ENCODE peak calls at places on chromosomes 13 and 19, in nine cellular contexts. P is astrocyte of the spinal cord, Y is HL-60, X is foreskin fibroblast, Z is BJ, L is choroid plexus epithelial cell, V is pancreas, H is MM.1S, M is PC-9. U is an unnamed sample.

GRCh38 chr19:47272448-47273312 is 2.0 kb upstream of the INAFM1 start:
- DNase-seq in M (no peak), L (peak), V (peak), Y (no peak), Z (no peak), P (no peak), X (no peak), H (no peak), U (no peak)

GRCh38 chr19:10554760-10555612 is 10.8 kb downstream of the KRI1 start:
- DNase-seq in M (no peak), Z (no peak), H (no peak), Y (no peak), V (no peak), L (no peak), P (no peak), X (no peak), U (no peak)

GRCh38 chr13:83162493-83162892 is 719.8 kb downstream of the SLITRK1 start:
- DNase-seq in V (no peak), X (no peak), H (peak), P (no peak), M (no peak), Y (no peak), L (peak), Z (no peak), U (no peak)

GRCh38 chr13:20425819-20426219 is 99.8 kb downstream of the CRYL1 start:
- DNase-seq in X (no peak), M (peak), Y (no peak), L (no peak), V (no peak), H (no peak), Z (no peak), P (no peak), U (peak)

GRCh38 chr19:38516802-38517201 is 83.3 kb downstream of the RYR1 start:
- DNase-seq in M (no peak), L (no peak), H (no peak), P (no peak), Y (no peak), X (no peak), V (no peak), Z (no peak), U (no peak)

GRCh38 chr13:102598061-102598460 is 1.3 kb downstream of the TPP2 start:
- DNase-seq in Z (no peak), Y (no peak), M (no peak), V (no peak), L (no peak), X (no peak), P (no peak), H (no peak), U (no peak)

GRCh38 chr13:114212096-114212495 is 22.6 kb upstream of the CDC16 start:
- DNase-seq in V (no peak), Z (no peak), L (peak), M (peak), P (peak), X (peak), H (no peak), Y (no peak), U (no peak)

GRCh38 chr19:18543814-18544475 is 572 bp upstream of the FKBP8 start:
- DNase-seq in Y (peak), X (peak), M (peak), Z (no peak), P (peak), L (peak), H (peak), V (no peak), U (peak)

GRCh38 chr19:47434088-47434487 is 14.8 kb upstream of the MEIS3 start:
- DNase-seq in Z (no peak), V (no peak), H (no peak), M (no peak), Y (no peak), X (no peak), P (no peak), L (no peak), U (no peak)

GRCh38 chr13:82747948-82748347 is 1134.3 kb downstream of the SLITRK1 start:
- DNase-seq in M (no peak), H (no peak), P (peak), X (peak), Y (no peak), L (peak), V (no peak), Z (peak), U (no peak)

GRCh38 chr19:46976845-46977320 is 42.8 kb upstream of the NPAS1 start:
- DNase-seq in Z (peak), V (no peak), L (peak), P (peak), M (no peak), X (peak), Y (no peak), H (no peak), U (no peak)

GRCh38 chr19:6204212-6204611 is 68.7 kb downstream of the ACSBG2 start:
- DNase-seq in L (peak), V (no peak), H (no peak), Y (no peak), P (no peak), Z (no peak), M (peak), X (no peak), U (no peak)

GRCh38 chr13:72565893-72566292 is 161.5 kb downstream of the MZT1 start:
- DNase-seq in Z (no peak), Y (no peak), V (no peak), M (no peak), L (peak), H (peak), P (peak), X (no peak), U (peak)

GRCh38 chr13:32645854-32646253 is 59.6 kb downstream of the PDS5B start:
- DNase-seq in M (no peak), V (no peak), Y (no peak), X (no peak), P (no peak), H (peak), Z (no peak), L (no peak), U (no peak)

GRCh38 chr19:18514800-18515682 is 6.8 kb downstream of the ELL start:
- DNase-seq in X (peak), M (peak), P (peak), H (no peak), V (peak), Y (peak), L (peak), Z (no peak), U (no peak)

GRCh38 chr19:46022431-46023310 is at the start of gene PGLYRP1:
- DNase-seq in V (no peak), H (no peak), L (no peak), P (no peak), Z (no peak), Y (no peak), X (no peak), M (no peak), U (no peak)

GRCh38 chr19:50838239-50838638 is 4.9 kb upstream of the KLK15 start:
- DNase-seq in H (no peak), V (no peak), P (no peak), L (peak), Y (no peak), Z (no peak), M (no peak), X (no peak), U (peak)

GRCh38 chr19:17479325-17479791 is 9.0 kb downstream of the SLC27A1 start:
- DNase-seq in V (no peak), Z (no peak), M (no peak), X (peak), L (peak), Y (no peak), H (no peak), P (peak), U (no peak)

GRCh38 chr19:34104099-34104498 is 68.2 kb upstream of the LSM14A start:
- DNase-seq in Y (no peak), P (no peak), H (no peak), L (no peak), M (no peak), V (no peak), X (no peak), Z (no peak), U (no peak)

GRCh38 chr19:34109596-34109995 is 62.7 kb upstream of the LSM14A start:
- DNase-seq in Y (no peak), M (no peak), X (no peak), Z (no peak), H (no peak), L (no peak), P (no peak), V (no peak), U (no peak)
- TF ChIP-seq CTCF in Y (no peak), M (no peak), X (no peak), Z (no peak), H (no peak), L (no peak), P (no peak), V (no peak), U (no peak)

GRCh38 chr13:90787007-90787406 is 560.5 kb upstream of the MIR17HG start:
- DNase-seq in L (peak), H (no peak), M (no peak), X (no peak), P (no peak), V (no peak), Y (no peak), Z (no peak), U (no peak)

GRCh38 chr13:90793261-90793785 is 554.2 kb upstream of the MIR17HG start:
- DNase-seq in H (no peak), L (peak), P (peak), Z (no peak), X (no peak), Y (no peak), V (no peak), M (no peak), U (no peak)

GRCh38 chr13:90797335-90797734 is 550.2 kb upstream of the MIR17HG start:
- DNase-seq in H (no peak), Y (no peak), L (no peak), X (no peak), P (no peak), Z (no peak), V (no peak), M (no peak), U (no peak)

GRCh38 chr13:90792335-90792734 is 555.2 kb upstream of the MIR17HG start:
- DNase-seq in V (no peak), M (no peak), Z (no peak), L (no peak), X (no peak), H (no peak), P (no peak), Y (no peak), U (no peak)
- TF ChIP-seq CTCF in V (no peak), M (no peak), Z (no peak), L (no peak), X (no peak), H (no peak), P (no peak), Y (no peak), U (no peak)

GRCh38 chr13:106145070-106145469 is 390.4 kb downstream of the EFNB2 start:
- DNase-seq in X (no peak), Y (no peak), Z (no peak), M (no peak), P (no peak), H (no peak), L (no peak), V (no peak), U (no peak)

GRCh38 chr13:106151056-106151699 is 384.3 kb downstream of the EFNB2 start:
- DNase-seq in H (no peak), M (peak), L (peak), V (no peak), P (peak), X (peak), Z (peak), Y (no peak), U (no peak)

GRCh38 chr13:106143392-106143791 is 392.1 kb downstream of the EFNB2 start:
- DNase-seq in H (no peak), L (peak), Z (no peak), V (no peak), Y (no peak), X (peak), M (no peak), P (peak), U (no peak)

GRCh38 chr13:106143930-106144709 is 391.3 kb downstream of the EFNB2 start:
- DNase-seq in H (no peak), Y (no peak), L (peak), M (peak), V (peak), Z (no peak), X (no peak), P (peak), U (no peak)

DNA sequence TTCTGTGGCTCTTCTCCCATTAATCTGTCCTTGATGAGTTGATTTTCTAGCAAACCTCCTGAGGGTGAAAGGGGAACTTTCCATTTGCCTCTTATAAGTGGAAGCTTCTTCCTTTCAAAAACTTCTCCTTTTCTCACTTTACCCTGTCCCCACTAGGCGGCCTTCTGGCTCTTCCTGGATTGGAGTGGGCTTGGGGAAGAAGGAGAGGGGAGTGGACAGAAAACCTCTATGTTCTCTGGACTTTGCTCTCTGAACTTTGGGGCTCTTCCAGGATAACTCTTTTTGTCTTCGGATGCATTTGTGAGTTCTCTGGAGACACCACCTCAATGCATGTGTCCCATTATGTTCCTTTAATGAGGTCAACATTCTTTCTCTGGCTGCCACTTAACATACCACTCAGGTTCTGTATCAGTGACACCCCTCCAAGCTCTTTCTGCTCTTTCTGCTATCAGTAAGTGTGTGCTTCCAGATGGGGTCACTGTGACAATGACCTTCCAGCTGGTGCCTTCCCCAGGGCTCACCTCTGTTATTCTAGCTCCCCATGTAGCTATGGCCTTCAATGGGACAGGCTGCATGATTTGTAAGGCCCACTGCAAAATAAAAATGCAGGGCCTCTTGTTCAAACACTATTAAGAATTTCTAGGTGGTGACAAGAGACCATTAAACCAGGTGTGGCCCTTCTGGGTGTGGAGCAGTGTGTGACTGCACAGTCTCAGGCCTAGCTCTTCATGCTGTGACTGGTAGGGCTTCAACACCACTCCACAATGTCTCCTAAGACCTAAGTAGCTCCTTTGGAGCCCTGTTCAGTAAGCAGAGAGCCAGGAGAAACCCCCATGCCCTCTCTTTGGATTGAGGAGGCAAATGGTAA is 389.2 kb downstream of the EFNB2 start:
- DNase-seq in P (no peak), Y (no peak), Z (no peak), V (no peak), L (no peak), H (no peak), X (no peak), M (no peak), U (no peak)
- TF ChIP-seq CTCF in P (no peak), Y (no peak), Z (no peak), V (no peak), L (peak), H (no peak), X (no peak), M (no peak), U (no peak)

DNA sequence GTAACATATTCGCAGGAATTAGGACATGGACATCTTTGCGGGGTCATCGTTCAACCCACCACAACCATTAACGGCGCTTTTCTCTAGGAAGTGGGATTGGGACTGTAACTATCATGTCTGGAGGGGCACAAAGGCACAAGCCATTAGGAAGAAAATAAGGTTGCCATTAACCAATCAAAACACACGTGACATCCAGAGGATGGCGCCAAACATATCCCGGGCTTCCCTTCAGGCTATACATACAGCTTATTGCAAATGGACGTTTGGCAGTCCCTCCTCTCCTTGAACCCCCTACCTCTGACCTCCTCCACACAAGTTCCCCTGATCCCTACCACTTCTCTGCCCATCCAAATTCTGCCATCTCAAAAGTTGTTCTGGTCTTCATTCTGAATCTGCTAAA is 26.6 kb upstream of the GSX1 start:
- DNase-seq in H (no peak), M (no peak), Z (no peak), L (no peak), P (no peak), V (no peak), Y (no peak), X (no peak), U (no peak)
- TF ChIP-seq CTCF in H (no peak), M (no peak), Z (no peak), L (no peak), P (no peak), V (no peak), Y (no peak), X (no peak), U (no peak)

GRCh38 chr13:67366533-67366932 is 136.4 kb upstream of the PCDH9 start:
- DNase-seq in Z (no peak), M (no peak), P (peak), X (no peak), L (peak), H (no peak), V (no peak), Y (no peak), U (no peak)
- TF ChIP-seq CTCF in Z (no peak), M (peak), P (peak), X (peak), L (peak), H (no peak), V (no peak), Y (no peak), U (no peak)

GRCh38 chr19:44660081-44660480 is 11.2 kb upstream of the CEACAM19 start:
- DNase-seq in M (no peak), H (no peak), X (no peak), V (no peak), L (no peak), Y (no peak), P (no peak), Z (no peak), U (no peak)
- TF ChIP-seq CTCF in M (no peak), H (no peak), X (no peak), V (no peak), L (no peak), Y (no peak), P (no peak), Z (no peak), U (no peak)

DNA sequence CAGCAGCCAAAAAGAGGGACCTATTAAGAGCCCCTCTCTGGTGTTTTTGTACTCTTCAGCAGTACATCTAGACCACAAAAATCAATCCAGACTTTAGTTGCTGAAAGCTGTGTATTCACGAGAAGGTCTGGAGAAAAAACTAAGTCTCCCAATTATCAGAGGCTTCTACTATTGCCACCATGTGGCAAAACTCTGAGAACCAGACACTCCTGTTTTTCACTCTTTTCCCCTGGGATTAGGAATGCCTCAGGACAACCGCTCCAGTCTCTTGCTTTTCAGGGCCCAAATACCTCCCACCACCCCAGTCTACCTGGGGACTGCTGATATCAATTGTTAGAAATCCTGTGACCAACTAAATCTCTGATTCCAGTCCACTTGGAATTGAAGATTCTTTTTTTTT is 30.1 kb upstream of the OBI1 start:
- DNase-seq in M (no peak), V (no peak), P (no peak), H (no peak), Z (no peak), X (no peak), Y (no peak), L (peak), U (no peak)
- TF ChIP-seq CTCF in M (no peak), V (no peak), P (no peak), H (no peak), Z (no peak), X (no peak), Y (no peak), L (peak), U (peak)

GRCh38 chr19:42176990-42177685 is 40.3 kb downstream of the DEDD2 start:
- DNase-seq in M (peak), Y (peak), X (peak), H (peak), V (peak), Z (no peak), P (peak), L (peak), U (peak)
- TF ChIP-seq CTCF in M (no peak), Y (no peak), X (peak), H (peak), V (no peak), Z (peak), P (peak), L (peak), U (peak)

DNA sequence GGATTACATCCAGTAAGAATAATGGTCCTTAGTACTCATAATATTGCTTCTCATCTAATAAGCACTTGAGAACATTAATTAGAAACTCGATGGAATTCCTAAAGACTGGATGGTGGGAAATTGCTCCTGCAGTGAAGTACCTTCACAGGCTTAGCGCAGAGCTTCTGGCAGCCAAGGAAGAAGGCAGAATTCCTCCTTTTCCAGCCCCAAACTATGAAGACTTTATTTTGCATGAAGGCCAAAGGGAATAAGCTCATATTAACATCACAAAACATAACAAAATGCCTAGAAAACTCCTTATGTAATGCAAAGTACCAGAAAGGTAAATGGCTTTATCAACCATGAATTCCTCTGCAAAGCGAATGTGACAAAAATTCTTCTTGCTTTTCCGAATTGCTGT is 336.1 kb downstream of the DNAJC15 start:
- DNase-seq in Z (no peak), P (no peak), H (no peak), Y (no peak), X (no peak), L (no peak), M (no peak), V (no peak), U (no peak)
- TF ChIP-seq CTCF in Z (no peak), P (no peak), H (no peak), Y (no peak), X (no peak), L (no peak), M (no peak), V (no peak), U (no peak)

GRCh38 chr19:14475251-14476073 is at the start of gene PTGER1:
- DNase-seq in L (peak), X (no peak), P (peak), H (no peak), M (peak), V (no peak), Y (no peak), Z (no peak), U (peak)
- TF ChIP-seq CTCF in L (peak), X (peak), P (peak), H (peak), M (peak), V (no peak), Y (no peak), Z (peak), U (peak)

U was measured in GM10248.